ENCODE peak calls at places on chromosomes 1 and 21, in nine cellular contexts. L is colonic mucosa, F is lower lobe of right lung, C is BE2C, J is GM06990, P is transverse colon, R is WERI-Rb-1, M is AG04450, X is OCI-LY7. I is an unnamed sample.

GRCh38 chr21:36005018-36005417 is 55.3 kb downstream of the SETD4 start:
- DNase-seq in L (no peak), F (no peak), C (no peak), J (no peak), P (peak), R (no peak), M (no peak), X (no peak), I (peak)

GRCh38 chr1:18530567-18531502 is 50.1 kb downstream of the KLHDC7A start:
- DNase-seq in L (peak), F (no peak), C (peak), J (no peak), P (peak), R (peak), M (no peak), X (peak), I (no peak)

GRCh38 chr1:156839426-156840109 is 19.3 kb downstream of the INSRR start:
- DNase-seq in L (no peak), F (no peak), C (peak), J (no peak), P (no peak), R (no peak), M (no peak), X (no peak), I (no peak)

GRCh38 chr1:106747791-106748190 is 308.7 kb upstream of the PRMT6 start:
- DNase-seq in L (no peak), F (no peak), C (no peak), J (no peak), P (no peak), R (no peak), M (no peak), X (no peak), I (no peak)

GRCh38 chr1:117615474-117615873 is 9.6 kb downstream of the TENT5C start:
- DNase-seq in L (no peak), F (no peak), C (no peak), J (no peak), P (no peak), R (no peak), M (no peak), X (peak), I (no peak)

GRCh38 chr1:11784256-11784992 is 21.3 kb downstream of the MTHFR start:
- DNase-seq in L (no peak), F (no peak), C (no peak), J (no peak), P (no peak), R (no peak), M (no peak), X (peak), I (no peak)

GRCh38 chr1:118575060-118575459 is 390.0 kb upstream of the SPAG17 start:
- DNase-seq in L (no peak), F (no peak), C (no peak), J (no peak), P (no peak), R (no peak), M (no peak), X (no peak), I (no peak)

GRCh38 chr1:119181236-119181635 is 40.8 kb upstream of the WARS2 start:
- DNase-seq in L (no peak), F (no peak), C (no peak), J (no peak), P (no peak), R (no peak), M (no peak), X (no peak), I (no peak)

GRCh38 chr1:19179597-19180271 is 30.3 kb downstream of the UBR4 start:
- DNase-seq in L (no peak), F (no peak), C (peak), J (no peak), P (no peak), R (peak), M (no peak), X (peak), I (peak)

GRCh38 chr1:97243973-97244560 is 522.5 kb downstream of the PTBP2 start:
- DNase-seq in L (no peak), F (no peak), C (no peak), J (no peak), P (no peak), R (no peak), M (no peak), X (peak), I (peak)

GRCh38 chr21:32844653-32845443 is 73.3 kb upstream of the PAXBP1 start:
- DNase-seq in L (no peak), F (no peak), C (no peak), J (no peak), P (no peak), R (no peak), M (no peak), X (no peak), I (peak)

GRCh38 chr1:6301526-6301925 is 40.6 kb upstream of the GPR153 start:
- DNase-seq in L (no peak), F (no peak), C (no peak), J (no peak), P (no peak), R (no peak), M (no peak), X (no peak), I (no peak)

GRCh38 chr1:46802081-46802480 is 3.2 kb downstream of the CYP4B1 start:
- DNase-seq in L (no peak), F (no peak), C (no peak), J (no peak), P (no peak), R (no peak), M (no peak), X (no peak), I (no peak)

GRCh38 chr1:154863702-154864174 is 6.3 kb downstream of the KCNN3 start:
- DNase-seq in L (no peak), F (no peak), C (peak), J (peak), P (peak), R (peak), M (no peak), X (peak), I (peak)

GRCh38 chr1:211947396-211948295 is 87.7 kb downstream of the INTS7 start:
- DNase-seq in L (no peak), F (no peak), C (no peak), J (no peak), P (no peak), R (no peak), M (no peak), X (no peak), I (no peak)

GRCh38 chr1:182262425-182262824 is 129.2 kb downstream of the GLUL start:
- DNase-seq in L (no peak), F (no peak), C (no peak), J (no peak), P (no peak), R (no peak), M (no peak), X (no peak), I (no peak)

GRCh38 chr1:236142358-236143103 is at the start of gene GPR137B:
- DNase-seq in L (peak), F (peak), C (no peak), J (peak), P (peak), R (peak), M (no peak), X (peak), I (peak)

GRCh38 chr1:172450524-172450885 is 6.6 kb upstream of the PIGC start:
- DNase-seq in L (peak), F (no peak), C (no peak), J (no peak), P (peak), R (no peak), M (no peak), X (no peak), I (no peak)

GRCh38 chr1:179955318-179955638 is 668 bp downstream of the CEP350 start:
- DNase-seq in L (no peak), F (no peak), C (no peak), J (no peak), P (no peak), R (no peak), M (no peak), X (no peak), I (no peak)

GRCh38 chr1:224435318-224435763 is 744 bp upstream of the WDR26 start:
- DNase-seq in L (peak), F (no peak), C (no peak), J (no peak), P (no peak), R (no peak), M (peak), X (peak), I (peak)

GRCh38 chr1:224435999-224436398 is 1.4 kb upstream of the WDR26 start:
- DNase-seq in L (no peak), F (no peak), C (no peak), J (no peak), P (no peak), R (no peak), M (no peak), X (no peak), I (no peak)

GRCh38 chr1:224433671-224434446 is 738 bp downstream of the WDR26 start:
- DNase-seq in L (peak), F (peak), C (peak), J (peak), P (peak), R (peak), M (no peak), X (peak), I (peak)

GRCh38 chr1:224433041-224433670 is 1.4 kb downstream of the WDR26 start:
- DNase-seq in L (peak), F (peak), C (peak), J (no peak), P (peak), R (peak), M (no peak), X (peak), I (no peak)

DNA sequence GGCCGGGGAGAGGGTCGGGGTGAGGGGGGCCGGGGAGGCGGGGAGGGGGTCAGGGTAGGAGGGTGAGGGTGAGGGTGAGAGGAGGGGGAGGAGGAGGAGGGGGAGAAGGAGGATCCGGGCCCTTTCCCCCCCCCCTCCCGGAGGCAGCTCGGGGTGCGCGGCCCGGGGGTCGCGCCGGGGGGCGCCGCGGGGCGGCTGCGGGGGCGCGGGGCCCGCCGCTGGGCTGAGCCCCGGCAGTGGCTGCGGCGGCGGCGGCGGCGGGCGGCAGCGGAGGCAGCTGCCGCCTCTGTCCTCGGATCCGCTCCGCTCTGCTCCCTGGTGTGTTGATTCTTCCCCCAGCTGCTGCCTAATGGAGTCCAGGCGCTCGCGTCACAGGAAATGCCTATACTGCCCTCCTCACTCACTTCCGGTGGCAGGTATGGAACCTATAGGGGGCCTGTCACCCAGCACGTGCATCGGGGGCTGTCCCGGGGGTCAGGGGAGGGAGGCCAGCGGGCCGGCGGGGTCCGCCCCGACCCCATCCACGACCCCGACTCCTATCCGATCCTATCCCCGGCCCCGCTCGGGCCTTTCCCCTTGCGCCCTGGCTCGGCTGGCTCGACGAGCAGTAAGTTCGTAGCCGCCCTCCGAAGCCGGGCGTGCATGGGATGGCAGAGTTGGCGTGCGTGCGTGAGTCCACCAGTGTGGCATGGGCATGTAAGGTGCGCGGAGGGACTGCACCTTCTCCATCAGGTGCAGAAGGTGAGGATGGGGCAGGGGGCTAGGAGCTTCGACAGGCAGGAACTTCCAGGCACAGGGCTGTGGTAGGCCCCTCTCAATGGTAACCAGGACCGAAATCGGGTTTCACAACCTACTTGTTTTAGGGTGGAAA is at the start of gene WDR26:
- DNase-seq in L (peak), F (peak), C (peak), J (peak), P (peak), R (peak), M (no peak), X (peak), I (peak)
- TF ChIP-seq CTCF in L (no peak), F (no peak), C (no peak), J (peak), P (no peak), R (peak), M (peak), X (no peak), I (no peak)

GRCh38 chr1:186681806-186682205 is 1.6 kb upstream of the PTGS2 start:
- DNase-seq in L (no peak), F (no peak), C (no peak), J (no peak), P (no peak), R (no peak), M (no peak), X (no peak), I (peak)

GRCh38 chr1:186680031-186681012 is at the start of gene PTGS2:
- DNase-seq in L (peak), F (peak), C (peak), J (peak), P (peak), R (peak), M (peak), X (no peak), I (peak)

GRCh38 chr1:186682721-186683120 is 2.5 kb upstream of the PTGS2 start:
- DNase-seq in L (no peak), F (no peak), C (no peak), J (no peak), P (no peak), R (no peak), M (no peak), X (no peak), I (peak)

GRCh38 chr1:186683637-186684410 is 3.6 kb upstream of the PTGS2 start:
- DNase-seq in L (no peak), F (no peak), C (no peak), J (peak), P (no peak), R (no peak), M (no peak), X (no peak), I (no peak)

GRCh38 chr1:186681136-186681535 is 913 bp upstream of the PTGS2 start:
- DNase-seq in L (no peak), F (no peak), C (no peak), J (no peak), P (no peak), R (no peak), M (no peak), X (no peak), I (peak)
- H3K4me3 ChIP-seq in L (peak), F (peak), C (no peak), J (peak), P (peak), R (peak), M (peak), X (no peak), I (peak)

GRCh38 chr1:23555949-23556640 is 3.2 kb downstream of the ID3 start:
- DNase-seq in L (peak), F (no peak), C (peak), J (no peak), P (peak), R (peak), M (no peak), X (peak), I (peak)

GRCh38 chr1:23553896-23554480 is 5.3 kb downstream of the ID3 start:
- DNase-seq in L (peak), F (no peak), C (peak), J (no peak), P (no peak), R (peak), M (no peak), X (peak), I (no peak)

GRCh38 chr1:23555225-23555801 is 4.0 kb downstream of the ID3 start:
- DNase-seq in L (peak), F (no peak), C (peak), J (no peak), P (peak), R (no peak), M (no peak), X (peak), I (no peak)

GRCh38 chr1:23553206-23553895 is 6.0 kb downstream of the ID3 start:
- DNase-seq in L (no peak), F (no peak), C (no peak), J (no peak), P (no peak), R (no peak), M (no peak), X (no peak), I (peak)

GRCh38 chr1:23554481-23555224 is 4.6 kb downstream of the ID3 start:
- DNase-seq in L (peak), F (peak), C (peak), J (peak), P (peak), R (peak), M (no peak), X (peak), I (peak)
- TF ChIP-seq CTCF in L (no peak), F (peak), C (no peak), J (peak), P (no peak), R (peak), M (peak), X (peak), I (peak)

GRCh38 chr1:24868016-24868875 is 61.8 kb downstream of the RUNX3 start:
- DNase-seq in L (peak), F (no peak), C (no peak), J (no peak), P (no peak), R (no peak), M (no peak), X (no peak), I (no peak)
- H3K4me3 ChIP-seq in L (no peak), F (no peak), C (no peak), J (no peak), P (no peak), R (no peak), M (no peak), X (no peak), I (no peak)

I was measured in foreskin fibroblast.